ENCODE peak calls at places on chromosomes 4 and X, in eight cellular contexts. G is tibial nerve, E is psoas muscle, V is fibroblast of lung, F is tibial artery, H is GM12865, Y is AG09309, P is fibroblast of pulmonary artery. U is an unnamed sample.

GRCh38 chrX:135520553-135521404 is at the start of gene INTS6L:
- DNase-seq in G (peak), E (peak), V (peak), F (peak), H (peak), Y (peak), P (peak), U (peak)

GRCh38 chr4:152843476-152844107 is 63.8 kb downstream of the ARFIP1 start:
- DNase-seq in G (no peak), E (no peak), V (no peak), F (no peak), H (no peak), Y (no peak), P (no peak), U (no peak)

GRCh38 chr4:88195666-88196365 is 37.4 kb upstream of the ABCG2 start:
- DNase-seq in G (no peak), E (no peak), V (no peak), F (no peak), H (no peak), Y (no peak), P (no peak), U (peak)

GRCh38 chr4:105092356-105092755 is 54.3 kb upstream of the TET2 start:
- DNase-seq in G (no peak), E (no peak), V (peak), F (no peak), H (no peak), Y (peak), P (peak), U (peak)

GRCh38 chrX:44344687-44345086 is 1.2 kb upstream of the EFHC2 start:
- DNase-seq in G (no peak), E (no peak), V (no peak), F (no peak), H (peak), Y (no peak), P (no peak), U (no peak)

GRCh38 chr4:41865981-41866798 is 69.0 kb upstream of the TMEM33 start:
- DNase-seq in G (no peak), E (no peak), V (no peak), F (no peak), H (no peak), Y (no peak), P (no peak), U (no peak)

GRCh38 chr4:157048248-157048647 is 27.7 kb upstream of the GLRB start:
- DNase-seq in G (peak), E (peak), V (peak), F (peak), H (no peak), Y (peak), P (peak), U (peak)

GRCh38 chr4:5018603-5019002 is 655 bp downstream of the CYTL1 start:
- DNase-seq in G (no peak), E (no peak), V (no peak), F (no peak), H (no peak), Y (no peak), P (no peak), U (no peak)

GRCh38 chr4:101187837-101188236 is 159.5 kb downstream of the PPP3CA start:
- DNase-seq in G (no peak), E (no peak), V (peak), F (no peak), H (no peak), Y (no peak), P (no peak), U (no peak)

GRCh38 chrX:40154853-40155616 is 57.3 kb upstream of the BCOR start:
- DNase-seq in G (peak), E (peak), V (peak), F (peak), H (peak), Y (no peak), P (peak), U (no peak)

GRCh38 chrX:155435744-155436112 is 22.7 kb downstream of the F8A3 start:
- DNase-seq in G (no peak), E (no peak), V (no peak), F (no peak), H (no peak), Y (no peak), P (no peak), U (no peak)

GRCh38 chrX:139759637-139760036 is 51.7 kb upstream of the MCF2 start:
- DNase-seq in G (no peak), E (no peak), V (peak), F (no peak), H (peak), Y (no peak), P (peak), U (no peak)

GRCh38 chrX:139720136-139720535 is 12.2 kb upstream of the MCF2 start:
- DNase-seq in G (no peak), E (no peak), V (peak), F (no peak), H (no peak), Y (no peak), P (peak), U (peak)

GRCh38 chr4:13164783-13165371 is 319.3 kb downstream of the RAB28 start:
- DNase-seq in G (no peak), E (no peak), V (no peak), F (no peak), H (no peak), Y (no peak), P (no peak), U (no peak)

GRCh38 chr4:14667624-14668295 is 334.5 kb upstream of the CPEB2 start:
- DNase-seq in G (no peak), E (no peak), V (peak), F (no peak), H (no peak), Y (no peak), P (no peak), U (no peak)

GRCh38 chr4:126023946-126024345 is 709.2 kb downstream of the FAT4 start:
- DNase-seq in G (no peak), E (no peak), V (peak), F (no peak), H (no peak), Y (no peak), P (peak), U (no peak)

GRCh38 chr4:152983774-152984411 is 47.8 kb downstream of the FHDC1 start:
- DNase-seq in G (no peak), E (no peak), V (peak), F (no peak), H (no peak), Y (peak), P (peak), U (no peak)

GRCh38 chrX:50407976-50408375 is 62.6 kb downstream of the DGKK start:
- DNase-seq in G (no peak), E (no peak), V (no peak), F (no peak), H (no peak), Y (no peak), P (no peak), U (no peak)
- TF ChIP-seq CTCF in G (no peak), E (no peak), V (no peak), F (no peak), H (no peak), Y (no peak), P (no peak), U (no peak)

GRCh38 chr4:184884863-184885262 is 59.1 kb upstream of the ACSL1 start:
- DNase-seq in G (no peak), E (no peak), V (no peak), F (no peak), H (no peak), Y (no peak), P (no peak), U (no peak)
- H3K4me3 ChIP-seq in G (no peak), E (no peak), V (no peak), F (no peak), H (no peak), Y (no peak), P (no peak), U (no peak)

DNA sequence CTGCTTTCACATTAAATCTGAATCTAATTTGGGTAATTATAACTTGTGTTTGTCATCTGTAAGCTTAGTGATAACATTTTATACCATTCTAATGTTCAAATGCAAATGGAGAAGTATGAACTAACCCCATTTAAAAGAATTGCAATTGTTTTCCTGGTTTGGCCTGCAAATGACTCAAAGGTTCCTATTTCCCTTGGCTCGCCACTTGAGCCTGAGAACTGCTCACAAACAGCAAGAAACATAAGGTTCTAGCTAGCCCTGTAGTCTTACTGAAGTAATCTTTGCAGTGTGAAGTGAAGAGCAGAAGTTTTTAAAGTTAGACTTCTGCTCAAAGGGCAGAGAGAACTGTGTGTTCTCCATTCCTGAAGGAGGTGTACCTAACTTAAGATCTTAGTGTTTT is 27.2 kb downstream of the UPRT start:
- DNase-seq in G (no peak), E (no peak), V (no peak), F (no peak), H (no peak), Y (no peak), P (peak), U (no peak)
- TF ChIP-seq CTCF in G (no peak), E (no peak), V (no peak), F (no peak), H (no peak), Y (no peak), P (no peak), U (no peak)

DNA sequence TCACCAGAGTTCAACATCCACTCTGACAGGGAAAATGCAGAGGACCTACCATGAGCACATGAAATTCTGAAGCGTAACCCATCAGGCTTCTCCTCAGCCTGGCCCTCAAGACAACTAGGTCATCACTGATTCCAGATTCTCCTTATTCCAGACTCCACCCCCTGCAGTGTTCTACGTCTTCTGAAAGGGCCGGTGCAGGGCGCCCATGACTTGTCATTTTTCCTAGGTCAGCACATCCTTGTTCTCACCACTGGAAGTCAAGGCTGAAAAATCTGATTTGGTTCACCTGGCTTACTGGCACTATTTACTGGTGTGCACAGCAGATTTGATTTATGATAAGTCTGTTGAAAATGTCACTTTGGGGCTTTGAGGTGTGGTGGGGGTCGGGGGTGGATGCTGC is 140.9 kb upstream of the KLF3 start:
- DNase-seq in G (no peak), E (no peak), V (no peak), F (no peak), H (no peak), Y (no peak), P (no peak), U (no peak)
- H3K4me3 ChIP-seq in G (no peak), E (no peak), V (no peak), F (no peak), H (no peak), Y (no peak), P (no peak), U (no peak)

DNA sequence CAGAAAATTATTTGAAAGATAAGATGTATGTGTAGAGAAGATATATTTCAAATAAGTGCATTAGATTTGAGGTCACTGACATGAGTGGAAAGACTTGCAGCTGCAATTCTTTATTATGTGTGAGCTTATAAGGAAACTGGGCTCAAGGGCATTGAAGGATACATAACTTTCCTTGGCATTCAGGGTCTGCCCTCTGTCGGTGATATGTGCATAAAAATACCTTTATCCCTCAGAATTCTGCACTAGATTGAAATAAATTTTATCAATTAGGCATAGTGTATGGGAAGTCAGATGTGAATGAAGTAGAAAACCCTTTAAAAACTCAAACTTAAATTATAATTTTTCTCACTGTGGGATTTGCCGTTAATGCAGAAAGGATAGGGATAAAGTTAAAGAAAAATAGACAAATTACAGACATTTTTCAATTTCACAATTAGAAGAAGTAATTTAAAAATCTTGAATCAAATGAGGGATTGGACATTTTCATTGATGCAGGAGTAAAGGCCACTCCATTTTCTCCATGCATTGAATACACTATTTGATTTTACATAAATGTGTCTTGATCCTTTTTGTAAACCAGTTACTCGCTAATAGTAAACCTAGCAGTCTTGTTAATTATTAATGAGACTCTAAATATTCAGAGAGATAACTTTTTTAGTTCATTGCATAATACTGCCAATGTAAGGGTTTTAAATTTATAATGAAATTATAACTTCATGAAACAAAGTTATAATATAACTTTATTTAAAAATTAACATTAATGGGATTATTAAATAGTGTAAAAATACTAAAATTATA is 21.0 kb upstream of the ETNPPL start:
- DNase-seq in G (no peak), E (no peak), V (peak), F (no peak), H (no peak), Y (no peak), P (peak), U (no peak)
- TF ChIP-seq CTCF in G (peak), E (no peak), V (peak), F (no peak), H (no peak), Y (peak), P (peak), U (peak)

DNA sequence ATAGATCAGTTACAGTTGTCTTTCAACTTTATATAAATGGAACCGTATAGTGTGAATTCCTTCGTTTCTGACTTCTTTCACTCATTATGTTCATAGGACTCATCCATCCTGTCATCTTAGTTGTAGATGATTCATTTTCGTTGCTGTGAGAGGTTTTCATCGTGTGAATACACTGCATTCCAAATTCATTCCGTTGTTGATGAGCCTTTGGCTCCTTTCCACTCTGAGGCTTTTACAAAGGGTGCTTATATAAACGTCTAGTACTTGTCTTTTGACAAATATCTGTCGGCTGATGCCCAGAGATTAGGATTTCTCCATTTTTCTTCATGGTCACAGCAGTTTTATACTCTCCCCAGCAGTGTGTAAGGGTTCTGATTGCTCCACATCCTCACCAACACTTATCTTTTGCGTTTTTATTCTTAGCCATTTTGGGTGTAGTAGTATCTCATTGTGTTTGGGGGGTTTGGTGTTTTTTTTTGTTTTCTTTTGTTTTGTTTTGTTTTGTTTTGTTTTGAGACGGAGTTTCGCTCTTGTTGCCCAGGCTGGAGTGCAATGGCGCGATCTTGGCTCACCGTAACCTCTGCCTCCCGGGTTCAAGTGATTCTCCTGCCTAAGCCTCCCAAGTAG is 48.6 kb downstream of the LRP2BP start:
- DNase-seq in G (no peak), E (no peak), V (peak), F (no peak), H (no peak), Y (no peak), P (no peak), U (no peak)
- H3K4me3 ChIP-seq in G (no peak), E (no peak), V (no peak), F (no peak), H (no peak), Y (no peak), P (no peak), U (no peak)

DNA sequence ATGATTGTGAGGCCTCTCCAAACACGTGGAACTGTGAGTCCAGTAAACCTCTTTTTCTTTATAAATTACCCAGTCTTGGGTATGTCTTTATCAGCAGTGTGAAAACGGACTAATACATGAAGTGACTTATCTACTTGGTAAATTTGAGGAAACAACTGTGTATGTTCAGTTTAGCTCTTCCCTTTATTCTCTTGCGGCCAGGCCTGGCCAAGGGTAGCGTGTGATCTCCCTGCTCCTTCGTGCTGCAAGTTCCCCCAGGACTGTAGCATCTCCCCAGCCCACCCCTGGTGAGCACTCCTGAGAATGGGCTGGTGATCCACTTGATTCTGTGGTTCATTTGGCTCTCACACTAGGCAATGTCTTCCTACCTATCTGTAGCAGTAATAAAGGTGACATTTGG is 53.2 kb upstream of the CHRNA9 start:
- DNase-seq in G (no peak), E (no peak), V (no peak), F (no peak), H (no peak), Y (no peak), P (no peak), U (no peak)
- TF ChIP-seq CTCF in G (no peak), E (no peak), V (no peak), F (no peak), H (no peak), Y (no peak), P (no peak), U (no peak)

GRCh38 chr4:173532725-173533511 is 2.9 kb upstream of the HAND2 start:
- DNase-seq in G (no peak), E (no peak), V (no peak), F (no peak), H (no peak), Y (no peak), P (no peak), U (no peak)

GRCh38 chr4:173535932-173536331 is 5.9 kb upstream of the HAND2 start:
- DNase-seq in G (no peak), E (no peak), V (no peak), F (no peak), H (no peak), Y (no peak), P (no peak), U (no peak)

GRCh38 chr4:173534439-173534838 is 4.4 kb upstream of the HAND2 start:
- DNase-seq in G (no peak), E (no peak), V (no peak), F (no peak), H (no peak), Y (no peak), P (no peak), U (no peak)

GRCh38 chr4:173536808-173537429 is 6.9 kb upstream of the HAND2 start:
- DNase-seq in G (no peak), E (no peak), V (no peak), F (no peak), H (no peak), Y (no peak), P (no peak), U (no peak)

GRCh38 chr4:173535165-173535737 is 5.2 kb upstream of the HAND2 start:
- DNase-seq in G (no peak), E (no peak), V (no peak), F (no peak), H (no peak), Y (no peak), P (no peak), U (no peak)
- H3K4me3 ChIP-seq in G (no peak), E (no peak), V (no peak), F (no peak), H (no peak), Y (no peak), P (no peak), U (no peak)

GRCh38 chr4:161320377-161320776 is 843.4 kb downstream of the FSTL5 start:
- DNase-seq in G (no peak), E (no peak), V (peak), F (no peak), H (peak), Y (no peak), P (peak), U (no peak)
- TF ChIP-seq CTCF in G (no peak), E (no peak), V (no peak), F (no peak), H (peak), Y (peak), P (no peak), U (peak)